ENCODE peak calls at places on chromosomes 16 and 17, in four cellular contexts. One of them, this sample, is unnamed.

GRCh38 chr16:66960270-66960669 is 796 bp upstream of the CES3 start:
- DNase-seq in neuronal stem cell: no peak
- DNase-seq in IMR-90: no peak
- DNase-seq in H9: no peak
- DNase-seq in this sample: no peak

GRCh38 chr16:54007504-54007903 is 279.1 kb downstream of the IRX3 start:
- DNase-seq in neuronal stem cell: no peak
- DNase-seq in IMR-90: no peak
- DNase-seq in H9: no peak
- DNase-seq in this sample: no peak

GRCh38 chr16:78953526-78953925 is 647.0 kb downstream of the MAF start:
- DNase-seq in neuronal stem cell: no peak
- DNase-seq in IMR-90: no peak
- DNase-seq in H9: no peak
- DNase-seq in this sample: no peak

GRCh38 chr17:19305261-19305660 is 57.3 kb downstream of the B9D1 start:
- DNase-seq in neuronal stem cell: no peak
- DNase-seq in IMR-90: no peak
- DNase-seq in H9: no peak
- DNase-seq in this sample: no peak

GRCh38 chr16:48182979-48183537 is 27.3 kb upstream of the ABCC12 start:
- DNase-seq in neuronal stem cell: no peak
- DNase-seq in IMR-90: no peak
- DNase-seq in H9: no peak
- DNase-seq in this sample: no peak

GRCh38 chr17:75587718-75588545 is at the start of gene MYO15B:
- DNase-seq in neuronal stem cell: peak
- DNase-seq in IMR-90: no peak
- DNase-seq in H9: peak
- DNase-seq in this sample: peak

GRCh38 chr16:77171750-77172635 is 19.0 kb upstream of the MON1B start:
- DNase-seq in neuronal stem cell: peak
- DNase-seq in IMR-90: peak
- DNase-seq in H9: no peak
- DNase-seq in this sample: peak

GRCh38 chr17:74757931-74758845 is 9.8 kb downstream of the NHERF1 start:
- DNase-seq in neuronal stem cell: no peak
- DNase-seq in IMR-90: no peak
- DNase-seq in H9: no peak
- DNase-seq in this sample: no peak

GRCh38 chr16:86579268-86580062 is 1.1 kb downstream of the FOXL1 start:
- DNase-seq in neuronal stem cell: no peak
- DNase-seq in IMR-90: no peak
- DNase-seq in H9: no peak
- DNase-seq in this sample: peak

GRCh38 chr17:82243648-82244412 is 15.0 kb downstream of the SLC16A3 start:
- DNase-seq in neuronal stem cell: no peak
- DNase-seq in IMR-90: no peak
- DNase-seq in H9: no peak
- DNase-seq in this sample: no peak

GRCh38 chr17:51813784-51814174 is 344.7 kb downstream of the CA10 start:
- DNase-seq in neuronal stem cell: no peak
- DNase-seq in IMR-90: no peak
- DNase-seq in H9: no peak
- DNase-seq in this sample: no peak
- H3K14ac ChIP-seq in neuronal stem cell: no peak
- H3K14ac ChIP-seq in IMR-90: no peak
- H3K14ac ChIP-seq in H9: no peak
- H3K14ac ChIP-seq in this sample: no peak

GRCh38 chr16:85430523-85431381 is 182.4 kb upstream of the GSE1 start:
- DNase-seq in neuronal stem cell: no peak
- DNase-seq in IMR-90: no peak
- DNase-seq in H9: no peak
- DNase-seq in this sample: no peak
- H3K14ac ChIP-seq in neuronal stem cell: no peak
- H3K14ac ChIP-seq in IMR-90: no peak
- H3K14ac ChIP-seq in H9: no peak
- H3K14ac ChIP-seq in this sample: no peak

GRCh38 chr17:1715803-1716075 is 5.6 kb upstream of the TLCD2 start:
- DNase-seq in neuronal stem cell: no peak
- DNase-seq in IMR-90: no peak
- DNase-seq in H9: no peak
- DNase-seq in this sample: no peak

GRCh38 chr17:1714488-1714979 is 4.4 kb upstream of the TLCD2 start:
- DNase-seq in neuronal stem cell: peak
- DNase-seq in IMR-90: peak
- DNase-seq in H9: peak
- DNase-seq in this sample: peak

GRCh38 chr17:1716912-1717695 is 6.9 kb upstream of the TLCD2 start:
- DNase-seq in neuronal stem cell: peak
- DNase-seq in IMR-90: peak
- DNase-seq in H9: peak
- DNase-seq in this sample: peak

GRCh38 chr17:1714980-1715802 is 5.0 kb upstream of the TLCD2 start:
- DNase-seq in neuronal stem cell: no peak
- DNase-seq in IMR-90: peak
- DNase-seq in H9: peak
- DNase-seq in this sample: peak

DNA sequence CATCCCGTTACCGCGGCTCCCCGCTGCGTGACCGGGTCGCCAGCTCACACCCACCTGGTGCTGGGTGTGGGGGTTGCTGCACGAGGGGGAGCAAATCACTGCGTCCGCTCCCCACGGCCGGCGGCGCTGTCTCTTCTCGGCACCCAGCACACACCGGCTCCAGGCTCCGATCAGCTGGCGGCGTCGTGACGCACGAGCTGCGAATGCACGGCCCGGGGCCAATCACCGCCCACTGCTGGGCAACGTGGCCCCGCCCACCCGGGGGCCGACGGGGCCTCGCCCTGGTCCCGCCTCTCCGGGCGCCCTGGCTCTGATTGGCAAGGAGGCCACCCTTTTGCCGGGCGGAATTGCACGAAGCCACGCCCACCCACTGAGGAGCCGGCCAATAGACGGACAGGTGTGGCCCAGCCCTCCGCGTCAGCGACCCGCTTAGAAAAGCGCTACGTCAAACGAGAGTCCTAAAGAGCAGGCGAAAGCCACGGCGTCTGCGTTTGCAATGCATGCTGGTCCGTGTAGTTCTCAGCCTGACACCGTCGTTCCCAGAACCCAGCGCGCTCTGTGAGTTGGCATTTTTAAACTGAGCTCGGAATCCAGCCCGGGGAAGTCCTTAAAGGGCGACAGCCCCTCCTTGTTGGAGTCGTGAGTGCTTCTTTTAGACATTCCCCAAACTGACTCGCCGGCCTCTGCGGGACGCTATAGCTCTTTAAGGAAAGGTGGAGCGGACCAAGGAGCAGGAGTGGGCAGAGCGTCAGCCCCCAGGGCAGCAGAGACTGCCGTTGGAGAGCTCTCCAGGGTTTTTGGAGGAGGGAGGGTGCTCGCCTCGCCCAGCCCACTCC is 6.1 kb upstream of the TLCD2 start:
- DNase-seq in neuronal stem cell: peak
- DNase-seq in IMR-90: peak
- DNase-seq in H9: peak
- DNase-seq in this sample: peak
- H3K14ac ChIP-seq in neuronal stem cell: no peak
- H3K14ac ChIP-seq in IMR-90: peak
- H3K14ac ChIP-seq in H9: peak
- H3K14ac ChIP-seq in this sample: peak

GRCh38 chr17:12666718-12667117 is 1.0 kb downstream of the MYOCD start:
- DNase-seq in neuronal stem cell: no peak
- DNase-seq in IMR-90: no peak
- DNase-seq in H9: no peak
- DNase-seq in this sample: no peak

GRCh38 chr17:12667299-12667958 is 1.7 kb downstream of the MYOCD start:
- DNase-seq in neuronal stem cell: peak
- DNase-seq in IMR-90: peak
- DNase-seq in H9: peak
- DNase-seq in this sample: peak

GRCh38 chr17:12664894-12665262 is 812 bp upstream of the MYOCD start:
- DNase-seq in neuronal stem cell: no peak
- DNase-seq in IMR-90: no peak
- DNase-seq in H9: no peak
- DNase-seq in this sample: no peak

GRCh38 chr17:12664252-12664651 is 1.4 kb upstream of the MYOCD start:
- DNase-seq in neuronal stem cell: no peak
- DNase-seq in IMR-90: no peak
- DNase-seq in H9: no peak
- DNase-seq in this sample: no peak

GRCh38 chr17:12665263-12666210 is at the start of gene MYOCD:
- DNase-seq in neuronal stem cell: peak
- DNase-seq in IMR-90: peak
- DNase-seq in H9: peak
- DNase-seq in this sample: peak
- H3K14ac ChIP-seq in neuronal stem cell: no peak
- H3K14ac ChIP-seq in IMR-90: peak
- H3K14ac ChIP-seq in H9: peak
- H3K14ac ChIP-seq in this sample: no peak

GRCh38 chr17:73342549-73343167 is 30.9 kb upstream of the CDC42EP4 start:
- DNase-seq in neuronal stem cell: peak
- DNase-seq in IMR-90: peak
- DNase-seq in H9: no peak
- DNase-seq in this sample: peak

GRCh38 chr17:73341350-73342056 is 29.7 kb upstream of the CDC42EP4 start:
- DNase-seq in neuronal stem cell: no peak
- DNase-seq in IMR-90: no peak
- DNase-seq in H9: no peak
- DNase-seq in this sample: no peak

GRCh38 chr17:73342057-73342522 is 30.3 kb upstream of the CDC42EP4 start:
- DNase-seq in neuronal stem cell: peak
- DNase-seq in IMR-90: peak
- DNase-seq in H9: peak
- DNase-seq in this sample: peak

GRCh38 chr17:73343168-73343634 is 31.4 kb upstream of the CDC42EP4 start:
- DNase-seq in neuronal stem cell: peak
- DNase-seq in IMR-90: peak
- DNase-seq in H9: peak
- DNase-seq in this sample: peak

GRCh38 chr17:73343739-73344454 is 32.1 kb upstream of the CDC42EP4 start:
- DNase-seq in neuronal stem cell: no peak
- DNase-seq in IMR-90: no peak
- DNase-seq in H9: no peak
- DNase-seq in this sample: no peak
- H3K14ac ChIP-seq in neuronal stem cell: no peak
- H3K14ac ChIP-seq in IMR-90: peak
- H3K14ac ChIP-seq in H9: peak
- H3K14ac ChIP-seq in this sample: peak

DNA sequence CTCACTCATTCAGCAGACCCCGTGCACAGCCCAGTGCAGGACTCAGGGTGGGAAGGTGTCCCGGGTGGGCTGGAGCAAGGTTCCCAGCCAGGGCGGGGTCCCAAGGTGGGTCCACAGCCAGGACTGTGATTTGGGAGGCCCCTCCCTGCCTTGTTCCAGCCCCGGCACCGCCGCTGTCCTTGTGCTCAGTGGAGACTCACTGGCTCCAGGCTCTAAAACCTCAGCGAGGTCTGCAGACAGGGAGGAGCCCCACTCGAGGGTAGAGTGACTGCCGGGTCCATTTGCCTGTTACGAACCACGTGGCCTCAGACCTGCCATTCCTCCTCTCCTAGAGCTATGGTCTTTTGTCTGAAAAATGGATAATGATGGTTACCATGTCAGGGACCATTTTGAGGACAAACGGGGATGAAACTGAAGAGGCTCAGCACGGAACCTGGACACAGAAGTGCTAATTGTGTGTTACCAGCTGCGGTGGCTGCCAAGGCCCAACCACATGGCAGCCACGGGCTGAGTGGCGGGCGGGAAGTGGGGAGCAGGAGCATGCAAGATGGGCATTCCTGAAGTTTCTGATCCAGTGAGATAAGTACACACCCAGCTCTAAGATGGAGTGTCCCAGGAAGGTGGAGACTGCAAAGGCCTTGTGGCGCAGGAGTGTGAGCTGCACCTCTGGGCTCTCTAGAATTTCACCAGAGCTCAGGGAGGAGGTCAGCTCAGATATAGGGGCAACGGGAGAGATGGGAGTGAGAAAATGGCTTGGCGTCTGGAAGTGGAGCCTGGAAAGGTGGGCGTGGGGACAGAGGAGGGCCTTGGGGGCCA is 317.6 kb downstream of the SEC14L1 start:
- DNase-seq in neuronal stem cell: no peak
- DNase-seq in IMR-90: no peak
- DNase-seq in H9: no peak
- DNase-seq in this sample: no peak
- H3K14ac ChIP-seq in neuronal stem cell: no peak
- H3K14ac ChIP-seq in IMR-90: peak
- H3K14ac ChIP-seq in H9: no peak
- H3K14ac ChIP-seq in this sample: no peak

GRCh38 chr16:30370444-30371247 is at the start of gene TBC1D10B:
- DNase-seq in neuronal stem cell: peak
- DNase-seq in IMR-90: peak
- DNase-seq in H9: peak
- DNase-seq in this sample: peak

GRCh38 chr16:30368792-30369090 is 1.6 kb downstream of the TBC1D10B start:
- DNase-seq in neuronal stem cell: no peak
- DNase-seq in IMR-90: no peak
- DNase-seq in H9: no peak
- DNase-seq in this sample: no peak

GRCh38 chr16:30369938-30370443 is 303 bp downstream of the TBC1D10B start:
- DNase-seq in neuronal stem cell: no peak
- DNase-seq in IMR-90: no peak
- DNase-seq in H9: no peak
- DNase-seq in this sample: no peak

GRCh38 chr16:30368122-30368791 is 2.0 kb downstream of the TBC1D10B start:
- DNase-seq in neuronal stem cell: no peak
- DNase-seq in IMR-90: peak
- DNase-seq in H9: no peak
- DNase-seq in this sample: peak

DNA sequence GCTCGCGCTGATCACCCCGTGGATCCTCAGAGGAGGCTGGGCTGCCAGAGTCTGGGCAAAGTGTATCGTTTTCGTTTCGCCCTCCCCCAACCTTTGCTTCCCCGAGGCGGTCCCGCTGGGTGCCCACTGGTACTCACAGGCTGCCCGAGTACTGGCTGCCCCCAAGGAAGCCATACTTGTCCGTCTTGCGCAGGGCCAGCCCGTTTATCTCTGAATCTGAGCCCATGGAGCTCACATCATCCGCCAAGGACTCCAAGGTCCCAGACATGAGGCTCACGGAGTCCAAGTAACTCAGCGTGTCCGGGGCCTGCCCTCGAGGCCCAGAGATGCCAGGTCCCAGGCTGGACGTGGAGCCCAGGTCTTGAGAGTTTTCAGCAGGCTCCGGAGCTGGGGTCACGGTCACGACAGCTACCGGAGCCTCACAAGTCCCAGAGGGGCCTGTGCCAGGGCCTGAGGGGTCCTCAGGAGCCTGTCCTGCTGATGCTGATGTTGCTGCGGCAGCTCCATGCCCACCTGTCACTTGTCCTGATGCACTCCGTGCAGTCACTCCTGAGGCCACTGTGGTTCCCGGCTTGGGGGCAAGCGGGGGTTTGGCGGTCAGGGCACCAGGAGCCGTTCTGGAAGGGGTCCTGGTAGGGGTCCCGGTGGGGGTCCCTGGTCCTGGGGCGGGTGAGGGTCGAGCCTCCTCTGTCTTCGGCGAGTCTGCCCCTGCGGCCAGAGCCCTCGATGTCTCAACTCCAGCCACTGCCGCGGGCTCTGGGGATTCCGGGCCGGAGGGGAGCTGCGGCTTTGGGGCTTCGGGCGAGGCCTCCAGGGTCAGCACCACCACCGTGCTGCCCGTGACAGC is 980 bp downstream of the TBC1D10B start:
- DNase-seq in neuronal stem cell: no peak
- DNase-seq in IMR-90: no peak
- DNase-seq in H9: no peak
- DNase-seq in this sample: peak
- H3K14ac ChIP-seq in neuronal stem cell: no peak
- H3K14ac ChIP-seq in IMR-90: peak
- H3K14ac ChIP-seq in H9: no peak
- H3K14ac ChIP-seq in this sample: no peak

This sample was measured in mesenchymal stem cell.